ENCODE peak calls at places on chromosome 19, in nine cellular contexts. One of them, this sample, is unnamed.

GRCh38 chr19:33191501-33191900 is 2.6 kb upstream of the LRP3 start:
- DNase-seq in pancreas: peak; percentile 31
- DNase-seq in colonic mucosa: no peak
- DNase-seq in GM20000: no peak
- DNase-seq in AG09319: no peak
- DNase-seq in bronchial epithelial cell: no peak
- DNase-seq in gastrocnemius medialis: no peak
- DNase-seq in nephron progenitor cell: no peak
- DNase-seq in glutamatergic neuron: no peak
- DNase-seq in this sample: peak; percentile 6

GRCh38 chr19:46660601-46661019 is 372 bp downstream of the DACT3 start:
- DNase-seq in gastrocnemius medialis: no peak
- DNase-seq in glutamatergic neuron: no peak
- DNase-seq in nephron progenitor cell: no peak
- DNase-seq in GM20000: no peak
- DNase-seq in bronchial epithelial cell: no peak
- DNase-seq in AG09319: no peak
- DNase-seq in pancreas: no peak
- DNase-seq in colonic mucosa: peak; percentile 42
- DNase-seq in this sample: no peak

GRCh38 chr19:913080-913748 is at the start of gene R3HDM4:
- DNase-seq in GM20000: peak; percentile 98
- DNase-seq in pancreas: peak; percentile 89
- DNase-seq in bronchial epithelial cell: no peak
- DNase-seq in gastrocnemius medialis: peak; percentile 60
- DNase-seq in nephron progenitor cell: peak; percentile 86
- DNase-seq in colonic mucosa: peak; percentile 86
- DNase-seq in AG09319: no peak
- DNase-seq in glutamatergic neuron: peak; percentile 82
- DNase-seq in this sample: peak; percentile 95

GRCh38 chr19:46287585-46287984 is 9.3 kb upstream of the HIF3A start:
- DNase-seq in GM20000: no peak
- DNase-seq in nephron progenitor cell: no peak
- DNase-seq in glutamatergic neuron: no peak
- DNase-seq in colonic mucosa: no peak
- DNase-seq in bronchial epithelial cell: peak; percentile 60
- DNase-seq in pancreas: no peak
- DNase-seq in gastrocnemius medialis: no peak
- DNase-seq in AG09319: no peak
- DNase-seq in this sample: no peak

GRCh38 chr19:34096020-34096915 is 76.0 kb upstream of the LSM14A start:
- DNase-seq in colonic mucosa: no peak
- DNase-seq in gastrocnemius medialis: no peak
- DNase-seq in nephron progenitor cell: no peak
- DNase-seq in pancreas: no peak
- DNase-seq in GM20000: peak; percentile 30
- DNase-seq in AG09319: no peak
- DNase-seq in bronchial epithelial cell: peak; percentile 59
- DNase-seq in glutamatergic neuron: no peak
- DNase-seq in this sample: peak; percentile 46

GRCh38 chr19:38655148-38655824 is 7.8 kb downstream of the ACTN4 start:
- DNase-seq in GM20000: peak; percentile 56
- DNase-seq in gastrocnemius medialis: no peak
- DNase-seq in AG09319: no peak
- DNase-seq in bronchial epithelial cell: peak; percentile 52
- DNase-seq in pancreas: peak; percentile 6
- DNase-seq in nephron progenitor cell: no peak
- DNase-seq in glutamatergic neuron: no peak
- DNase-seq in colonic mucosa: no peak
- DNase-seq in this sample: no peak

GRCh38 chr19:4803736-4804695 is 12.5 kb downstream of the FEM1A start:
- DNase-seq in glutamatergic neuron: peak; percentile 85
- DNase-seq in AG09319: no peak
- DNase-seq in GM20000: peak; percentile 81
- DNase-seq in pancreas: peak; percentile 80
- DNase-seq in gastrocnemius medialis: no peak
- DNase-seq in nephron progenitor cell: peak; percentile 87
- DNase-seq in bronchial epithelial cell: no peak
- DNase-seq in colonic mucosa: peak; percentile 55
- DNase-seq in this sample: peak; percentile 84

GRCh38 chr19:35404879-35405622 is 34.2 kb downstream of the GPR42 start:
- DNase-seq in bronchial epithelial cell: peak; percentile 94
- DNase-seq in gastrocnemius medialis: no peak
- DNase-seq in colonic mucosa: no peak
- DNase-seq in GM20000: peak; percentile 79
- DNase-seq in AG09319: peak; percentile 43
- DNase-seq in nephron progenitor cell: no peak
- DNase-seq in glutamatergic neuron: no peak
- DNase-seq in pancreas: no peak
- DNase-seq in this sample: peak; percentile 87

GRCh38 chr19:20079487-20079886 is 1.7 kb downstream of the ZNF90 start:
- DNase-seq in nephron progenitor cell: no peak
- DNase-seq in pancreas: no peak
- DNase-seq in gastrocnemius medialis: no peak
- DNase-seq in glutamatergic neuron: no peak
- DNase-seq in GM20000: no peak
- DNase-seq in bronchial epithelial cell: no peak
- DNase-seq in colonic mucosa: peak; percentile 24
- DNase-seq in AG09319: no peak
- DNase-seq in this sample: no peak

GRCh38 chr19:4052993-4053422 is 13.7 kb downstream of the ZBTB7A start:
- DNase-seq in pancreas: no peak
- DNase-seq in AG09319: no peak
- DNase-seq in colonic mucosa: peak; percentile 81
- DNase-seq in GM20000: no peak
- DNase-seq in glutamatergic neuron: no peak
- DNase-seq in bronchial epithelial cell: no peak
- DNase-seq in gastrocnemius medialis: no peak
- DNase-seq in nephron progenitor cell: no peak
- DNase-seq in this sample: no peak

GRCh38 chr19:46429999-46430398 is 1.3 kb upstream of the PNMA8C start:
- DNase-seq in pancreas: no peak
- DNase-seq in AG09319: no peak
- DNase-seq in GM20000: no peak
- DNase-seq in glutamatergic neuron: no peak
- DNase-seq in bronchial epithelial cell: no peak
- DNase-seq in gastrocnemius medialis: no peak
- DNase-seq in nephron progenitor cell: no peak
- DNase-seq in colonic mucosa: no peak
- DNase-seq in this sample: no peak

GRCh38 chr19:46426035-46426505 is 2.7 kb downstream of the PNMA8C start:
- DNase-seq in AG09319: no peak
- DNase-seq in gastrocnemius medialis: no peak
- DNase-seq in GM20000: no peak
- DNase-seq in nephron progenitor cell: no peak
- DNase-seq in bronchial epithelial cell: no peak
- DNase-seq in glutamatergic neuron: no peak
- DNase-seq in pancreas: no peak
- DNase-seq in colonic mucosa: no peak
- DNase-seq in this sample: no peak

GRCh38 chr19:10074153-10074552 is 12.0 kb upstream of the SHFL start:
- DNase-seq in AG09319: no peak
- DNase-seq in colonic mucosa: peak; percentile 28
- DNase-seq in nephron progenitor cell: no peak
- DNase-seq in GM20000: no peak
- DNase-seq in bronchial epithelial cell: peak; percentile 13
- DNase-seq in glutamatergic neuron: no peak
- DNase-seq in pancreas: no peak
- DNase-seq in gastrocnemius medialis: no peak
- DNase-seq in this sample: peak; percentile 51

GRCh38 chr19:34662919-34663318 is 14.0 kb downstream of the SCGB2B2 start:
- DNase-seq in gastrocnemius medialis: no peak
- DNase-seq in pancreas: no peak
- DNase-seq in nephron progenitor cell: no peak
- DNase-seq in colonic mucosa: no peak
- DNase-seq in AG09319: no peak
- DNase-seq in bronchial epithelial cell: peak; percentile 12
- DNase-seq in GM20000: peak; percentile 47
- DNase-seq in glutamatergic neuron: peak; percentile 38
- DNase-seq in this sample: peak; percentile 38

DNA sequence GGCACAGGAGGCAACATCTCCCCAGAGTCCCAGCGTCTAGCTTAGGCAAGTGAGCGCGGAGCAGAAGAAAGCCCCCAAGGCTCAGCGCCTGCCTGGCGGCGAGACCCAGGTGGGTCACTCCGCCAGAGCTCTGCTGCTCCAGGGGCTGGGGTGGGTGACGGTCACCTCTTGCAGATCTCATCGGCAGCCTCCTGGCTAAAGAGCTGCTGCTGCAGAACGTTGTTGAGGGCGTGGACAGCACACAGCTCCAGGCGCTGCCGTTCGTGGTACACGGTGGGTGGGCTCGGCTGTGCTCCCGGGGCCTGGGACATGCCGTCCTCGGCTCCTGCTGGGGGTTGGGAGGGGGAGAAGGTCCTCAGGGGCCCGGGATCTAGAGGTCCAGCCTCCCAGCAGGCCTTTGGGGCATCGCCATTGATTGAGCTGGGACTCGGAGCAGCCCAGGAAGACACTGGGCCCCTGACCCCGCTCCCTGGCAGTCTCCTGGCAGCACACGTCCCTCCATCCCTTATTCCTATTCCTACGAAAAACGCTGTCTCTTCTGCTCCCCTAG is 795 bp downstream of the JOSD2 start:
- DNase-seq in GM20000: no peak
- DNase-seq in AG09319: no peak
- DNase-seq in colonic mucosa: no peak
- DNase-seq in pancreas: peak; percentile 78
- DNase-seq in bronchial epithelial cell: no peak
- DNase-seq in gastrocnemius medialis: no peak
- DNase-seq in nephron progenitor cell: no peak
- DNase-seq in glutamatergic neuron: peak; percentile 47
- DNase-seq in this sample: no peak
- TF ChIP-seq CTCF in GM20000: no peak
- TF ChIP-seq CTCF in AG09319: no peak
- TF ChIP-seq CTCF in colonic mucosa: no peak
- TF ChIP-seq CTCF in pancreas: no peak
- TF ChIP-seq CTCF in bronchial epithelial cell: no peak
- TF ChIP-seq CTCF in gastrocnemius medialis: no peak
- TF ChIP-seq CTCF in nephron progenitor cell: no peak
- TF ChIP-seq CTCF in glutamatergic neuron: no peak
- TF ChIP-seq CTCF in this sample: no peak

DNA sequence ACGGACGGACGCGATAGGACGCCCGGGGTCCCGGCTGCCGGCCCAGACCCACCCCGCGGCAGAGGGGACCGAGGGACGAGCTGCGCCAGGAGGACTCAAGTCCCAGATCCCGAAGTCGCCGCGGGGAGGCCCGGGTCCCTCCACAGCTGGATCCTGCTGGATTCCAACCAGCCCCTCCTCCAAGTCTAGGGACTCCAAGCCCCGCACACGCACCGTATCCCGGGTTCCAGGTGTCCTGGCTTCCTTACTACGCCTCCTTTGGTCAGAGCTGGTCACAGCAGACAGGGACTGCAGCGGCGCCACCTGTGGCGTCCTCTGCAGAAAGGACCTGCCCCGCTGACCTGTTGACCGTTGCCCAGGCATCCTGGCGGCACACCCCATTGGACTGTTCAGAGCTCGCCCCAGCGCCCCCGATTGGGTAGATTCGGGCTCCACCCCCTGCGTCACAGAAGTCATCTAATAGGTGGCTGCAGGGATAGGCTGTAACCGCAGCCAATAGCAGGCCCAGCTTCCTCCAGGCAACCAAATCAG is 29.0 kb upstream of the ZNF709 start:
- DNase-seq in bronchial epithelial cell: no peak
- DNase-seq in pancreas: peak; percentile 90
- DNase-seq in colonic mucosa: no peak
- DNase-seq in glutamatergic neuron: no peak
- DNase-seq in nephron progenitor cell: no peak
- DNase-seq in GM20000: no peak
- DNase-seq in AG09319: no peak
- DNase-seq in gastrocnemius medialis: no peak
- DNase-seq in this sample: no peak
- TF ChIP-seq CTCF in bronchial epithelial cell: no peak
- TF ChIP-seq CTCF in pancreas: peak; percentile 23
- TF ChIP-seq CTCF in colonic mucosa: no peak
- TF ChIP-seq CTCF in glutamatergic neuron: no peak
- TF ChIP-seq CTCF in nephron progenitor cell: no peak
- TF ChIP-seq CTCF in GM20000: no peak
- TF ChIP-seq CTCF in AG09319: no peak
- TF ChIP-seq CTCF in gastrocnemius medialis: no peak
- TF ChIP-seq CTCF in this sample: no peak

DNA sequence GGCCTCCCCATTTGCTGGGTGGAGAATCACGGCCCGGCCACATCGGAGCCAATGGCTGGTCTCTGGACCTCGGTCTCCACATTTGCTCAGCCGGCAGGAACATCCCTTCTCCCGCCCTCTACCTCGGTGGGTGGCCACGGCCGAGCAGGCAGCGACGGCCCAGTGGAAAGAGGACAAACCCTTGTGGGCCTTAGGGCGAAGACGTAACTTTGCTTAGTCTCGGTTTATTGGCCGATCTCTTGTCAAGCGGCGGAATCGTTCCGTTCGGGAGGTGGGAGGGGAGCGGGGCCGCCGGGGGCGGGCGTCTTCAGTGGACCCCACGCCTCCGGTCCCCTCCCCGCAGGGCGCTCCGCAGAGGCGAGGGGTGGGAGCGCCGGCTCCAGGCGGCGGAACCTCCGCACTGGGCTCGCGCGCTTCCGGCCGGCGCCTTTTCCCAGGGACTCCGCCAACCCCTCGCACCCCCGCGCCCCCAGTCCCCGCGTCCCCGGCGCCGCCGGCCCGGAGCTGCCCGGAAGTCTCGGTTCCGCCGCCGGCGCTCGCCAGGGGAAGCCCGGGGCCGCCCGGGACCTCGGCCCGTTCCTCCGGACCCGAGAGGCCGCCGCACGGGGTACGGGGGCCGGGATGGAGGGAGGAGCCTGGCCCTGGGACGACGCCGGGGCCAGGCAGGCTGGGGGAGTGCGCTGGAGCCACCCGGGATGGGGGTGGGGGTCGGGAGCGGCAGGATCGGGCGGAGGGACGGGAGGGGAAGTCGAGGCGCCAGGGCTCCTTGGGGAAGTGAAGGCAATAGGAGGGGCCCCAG is at the start of gene ZNF580:
- DNase-seq in GM20000: peak; percentile 81
- DNase-seq in bronchial epithelial cell: no peak
- DNase-seq in pancreas: peak; percentile 91
- DNase-seq in gastrocnemius medialis: no peak
- DNase-seq in colonic mucosa: peak; percentile 58
- DNase-seq in nephron progenitor cell: peak; percentile 75
- DNase-seq in AG09319: peak; percentile 38
- DNase-seq in glutamatergic neuron: peak; percentile 72
- DNase-seq in this sample: peak; percentile 82
- TF ChIP-seq CTCF in GM20000: no peak
- TF ChIP-seq CTCF in bronchial epithelial cell: no peak
- TF ChIP-seq CTCF in pancreas: no peak
- TF ChIP-seq CTCF in gastrocnemius medialis: no peak
- TF ChIP-seq CTCF in colonic mucosa: no peak
- TF ChIP-seq CTCF in nephron progenitor cell: no peak
- TF ChIP-seq CTCF in AG09319: no peak
- TF ChIP-seq CTCF in glutamatergic neuron: no peak
- TF ChIP-seq CTCF in this sample: no peak

DNA sequence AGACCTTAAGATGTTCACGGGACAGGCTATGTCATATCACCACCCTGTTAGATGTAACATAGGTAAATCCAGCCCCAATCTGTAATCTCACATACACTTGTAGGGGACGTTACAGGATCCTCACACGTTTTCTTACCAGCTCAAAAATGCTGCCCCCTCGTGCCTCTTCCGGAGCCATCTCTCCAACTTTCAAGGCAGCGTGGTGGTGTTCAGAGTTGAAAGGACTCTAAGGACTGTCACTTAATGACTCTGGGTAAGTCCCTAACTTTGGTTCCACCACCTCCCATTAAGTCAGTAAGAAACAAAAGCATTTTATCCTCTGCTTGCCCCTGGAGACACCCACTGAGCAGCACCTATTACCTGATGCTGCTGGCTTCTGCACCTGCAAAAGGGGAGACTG is 4.4 kb downstream of the MED26 start:
- DNase-seq in nephron progenitor cell: no peak
- DNase-seq in pancreas: no peak
- DNase-seq in colonic mucosa: no peak
- DNase-seq in bronchial epithelial cell: no peak
- DNase-seq in glutamatergic neuron: no peak
- DNase-seq in gastrocnemius medialis: no peak
- DNase-seq in GM20000: peak; percentile 47
- DNase-seq in AG09319: no peak
- DNase-seq in this sample: peak; percentile 54
- TF ChIP-seq CTCF in nephron progenitor cell: no peak
- TF ChIP-seq CTCF in pancreas: no peak
- TF ChIP-seq CTCF in colonic mucosa: no peak
- TF ChIP-seq CTCF in bronchial epithelial cell: no peak
- TF ChIP-seq CTCF in glutamatergic neuron: no peak
- TF ChIP-seq CTCF in gastrocnemius medialis: no peak
- TF ChIP-seq CTCF in GM20000: no peak
- TF ChIP-seq CTCF in AG09319: no peak
- TF ChIP-seq CTCF in this sample: no peak